ENCODE peak calls at places on chromosomes 16 and 17, in ten cellular contexts. A is GM13977; F is pancreas; C is EL; O is stimulated activated CD8-positive, alpha-beta memory T cell treated with anti-CD3 and anti-CD28 coated beads, Interleukin-12 subunit alpha, Interleukin-12 subunit beta, amount 100 ng/mL, for 4 hours; Z is T-cell; S is NCI-H187 treated with DMSO at 0.1 percent for 48 hours; Q is activated CD4-positive, CD25-positive, alpha-beta regulatory T cell; D is stimulated activated CD4-positive, alpha-beta T cell treated with anti-CD3 and anti-CD28 coated beads, Interleukin-4, amount 100 ng/mL, for 48 hours; U is activated gamma-delta T cell treated with anti-CD3 and anti-CD28 coated beads, Interleukin-2, amount 50 U/mL, for 16 hours. W is an unnamed sample.
A peak's percentile ranks its signal among the peaks of the same experiment; 100 is the strongest.

GRCh38 chr17:2611627-2612026 is 18.2 kb downstream of the PAFAH1B1 start:
- DNase-seq in D (no peak), F (no peak), C (no peak), U (no peak), Z (no peak), S (no peak), O (no peak), A (no peak), Q (no peak), W (no peak)

GRCh38 chr16:4890686-4891085 is 43.4 kb downstream of the UBN1 start:
- DNase-seq in Z (no peak), C (no peak), A (no peak), F (no peak), Q (no peak), O (no peak), U (no peak), D (no peak), S (no peak), W (no peak)

GRCh38 chr17:68034452-68034776 is 1.1 kb upstream of the KPNA2 start:
- DNase-seq in A (no peak), S (no peak), O (no peak), D (no peak), Z (no peak), C (no peak), Q (no peak), F (no peak), U (no peak), W (no peak)

GRCh38 chr16:23670137-23670776 is 8.4 kb upstream of the PLK1 start:
- DNase-seq in U (no peak), A (peak; percentile 74), O (no peak), S (no peak), Q (no peak), Z (no peak), C (peak; percentile 84), F (no peak), D (peak; percentile 34), W (no peak)

GRCh38 chr16:84911490-84912216 is 91.9 kb downstream of the CRISPLD2 start:
- DNase-seq in D (no peak), S (no peak), O (no peak), U (no peak), A (no peak), F (no peak), C (no peak), Q (no peak), Z (no peak), W (no peak)

GRCh38 chr17:63966646-63967265 is 6.0 kb downstream of the SCN4A start:
- DNase-seq in S (no peak), A (peak; percentile 54), F (no peak), O (no peak), Z (peak; percentile 63), C (no peak), D (no peak), U (peak; percentile 39), Q (no peak), W (no peak)

GRCh38 chr16:80023865-80024264 is 423.3 kb upstream of the MAF start:
- DNase-seq in D (no peak), O (no peak), Z (no peak), U (no peak), A (no peak), Q (no peak), S (no peak), F (no peak), C (peak; percentile 39), W (no peak)

GRCh38 chr17:35344262-35344661 is 29.2 kb downstream of the SLFN11 start:
- DNase-seq in F (no peak), U (no peak), A (no peak), D (no peak), Q (no peak), C (no peak), Z (no peak), S (no peak), O (no peak), W (no peak)

GRCh38 chr16:85206472-85207356 is 94.4 kb upstream of the CIBAR2 start:
- DNase-seq in U (no peak), Z (no peak), Q (no peak), D (no peak), F (peak; percentile 63), S (no peak), A (no peak), O (no peak), C (no peak), W (no peak)

GRCh38 chr17:77210946-77211541 is 70.3 kb downstream of the SEC14L1 start:
- DNase-seq in F (no peak), U (no peak), Q (no peak), A (no peak), S (no peak), D (no peak), C (no peak), O (no peak), Z (no peak), W (no peak)

GRCh38 chr16:1442697-1443096 is 1.7 kb downstream of the CCDC154 start:
- DNase-seq in U (no peak), O (no peak), C (no peak), A (no peak), D (no peak), Z (no peak), F (no peak), S (no peak), Q (no peak), W (no peak)

GRCh38 chr16:8572063-8572918 is 18.0 kb downstream of the TMEM114 start:
- DNase-seq in D (no peak), S (no peak), U (no peak), F (no peak), A (no peak), Q (no peak), C (no peak), Z (no peak), O (no peak), W (no peak)

GRCh38 chr16:29641561-29641960 is 21.5 kb upstream of the SPN start:
- DNase-seq in Z (no peak), U (no peak), S (no peak), C (no peak), O (no peak), Q (no peak), F (no peak), D (no peak), A (peak; percentile 51), W (no peak)

GRCh38 chr17:8223356-8224063 is 13.1 kb upstream of the AURKB start:
- DNase-seq in D (peak; percentile 54), F (peak; percentile 76), C (peak; percentile 68), U (peak; percentile 34), A (peak; percentile 42), Z (peak; percentile 32), O (no peak), S (no peak), Q (peak; percentile 15), W (peak; percentile 62)

GRCh38 chr16:31409433-31409832 is 16.3 kb downstream of the ITGAD start:
- DNase-seq in U (no peak), Z (no peak), S (no peak), F (no peak), Q (no peak), O (no peak), A (no peak), C (peak; percentile 59), D (no peak), W (no peak)

GRCh38 chr16:87342504-87342903 is 25.3 kb upstream of the C16orf95 start:
- DNase-seq in Q (no peak), S (no peak), D (no peak), Z (no peak), A (no peak), U (no peak), C (no peak), O (no peak), F (no peak), W (no peak)